ENCODE peak calls at places on chromosomes 12 and 14, in seven cellular contexts. One of them, this sample, is unnamed.

GRCh38 chr12:84697141-84697540 is 215.5 kb downstream of the SLC6A15 start:
- DNase-seq in fibroblast of lung: no peak
- DNase-seq in activated T-cell treated with anti-CD3 and anti-CD28 coated beads for 48 hours: no peak
- DNase-seq in brain microvascular endothelial cell: peak; percentile 4
- DNase-seq in NCI-H774: no peak
- DNase-seq in HEK293T: no peak
- DNase-seq in H1: no peak
- DNase-seq in this sample: no peak

GRCh38 chr14:76514599-76514998 is 138.7 kb downstream of the ESRRB start:
- DNase-seq in brain microvascular endothelial cell: no peak
- DNase-seq in activated T-cell treated with anti-CD3 and anti-CD28 coated beads for 48 hours: no peak
- DNase-seq in HEK293T: peak; percentile 67
- DNase-seq in NCI-H774: no peak
- DNase-seq in fibroblast of lung: peak; percentile 4
- DNase-seq in H1: no peak
- DNase-seq in this sample: peak; percentile 10

GRCh38 chr14:88468396-88468795 is 82.9 kb downstream of the SPATA7 start:
- DNase-seq in activated T-cell treated with anti-CD3 and anti-CD28 coated beads for 48 hours: no peak
- DNase-seq in NCI-H774: no peak
- DNase-seq in HEK293T: no peak
- DNase-seq in brain microvascular endothelial cell: peak; percentile 38
- DNase-seq in fibroblast of lung: peak; percentile 64
- DNase-seq in H1: no peak
- DNase-seq in this sample: no peak

GRCh38 chr12:80860206-80860605 is 77.5 kb downstream of the LIN7A start:
- DNase-seq in HEK293T: no peak
- DNase-seq in H1: no peak
- DNase-seq in brain microvascular endothelial cell: no peak
- DNase-seq in activated T-cell treated with anti-CD3 and anti-CD28 coated beads for 48 hours: no peak
- DNase-seq in NCI-H774: no peak
- DNase-seq in fibroblast of lung: peak; percentile 28
- DNase-seq in this sample: no peak

GRCh38 chr12:26869908-26870459 is 37.0 kb upstream of the ITPR2 start:
- DNase-seq in brain microvascular endothelial cell: no peak
- DNase-seq in NCI-H774: no peak
- DNase-seq in activated T-cell treated with anti-CD3 and anti-CD28 coated beads for 48 hours: no peak
- DNase-seq in H1: no peak
- DNase-seq in HEK293T: no peak
- DNase-seq in fibroblast of lung: no peak
- DNase-seq in this sample: no peak

GRCh38 chr12:80491176-80491575 is 47.1 kb downstream of the PTPRQ start:
- DNase-seq in fibroblast of lung: no peak
- DNase-seq in NCI-H774: no peak
- DNase-seq in HEK293T: no peak
- DNase-seq in H1: no peak
- DNase-seq in activated T-cell treated with anti-CD3 and anti-CD28 coated beads for 48 hours: no peak
- DNase-seq in brain microvascular endothelial cell: no peak
- DNase-seq in this sample: no peak

GRCh38 chr14:67719866-67720265 is 18.2 kb downstream of the RDH12 start:
- DNase-seq in fibroblast of lung: no peak
- DNase-seq in HEK293T: no peak
- DNase-seq in activated T-cell treated with anti-CD3 and anti-CD28 coated beads for 48 hours: no peak
- DNase-seq in NCI-H774: no peak
- DNase-seq in H1: no peak
- DNase-seq in brain microvascular endothelial cell: no peak
- DNase-seq in this sample: no peak

GRCh38 chr12:26513357-26514043 is 318.1 kb downstream of the SSPN start:
- DNase-seq in activated T-cell treated with anti-CD3 and anti-CD28 coated beads for 48 hours: no peak
- DNase-seq in fibroblast of lung: no peak
- DNase-seq in NCI-H774: no peak
- DNase-seq in H1: no peak
- DNase-seq in brain microvascular endothelial cell: no peak
- DNase-seq in HEK293T: no peak
- DNase-seq in this sample: no peak

GRCh38 chr12:104546575-104546974 is 89.8 kb downstream of the CHST11 start:
- DNase-seq in NCI-H774: no peak
- DNase-seq in H1: no peak
- DNase-seq in activated T-cell treated with anti-CD3 and anti-CD28 coated beads for 48 hours: no peak
- DNase-seq in fibroblast of lung: no peak
- DNase-seq in HEK293T: no peak
- DNase-seq in brain microvascular endothelial cell: no peak
- DNase-seq in this sample: no peak

GRCh38 chr12:63857771-63858670 is 13.5 kb downstream of the SRGAP1 start:
- DNase-seq in activated T-cell treated with anti-CD3 and anti-CD28 coated beads for 48 hours: no peak
- DNase-seq in H1: no peak
- DNase-seq in fibroblast of lung: peak; percentile 50
- DNase-seq in HEK293T: no peak
- DNase-seq in NCI-H774: no peak
- DNase-seq in brain microvascular endothelial cell: no peak
- DNase-seq in this sample: no peak

GRCh38 chr14:98954347-98955000 is 317.5 kb downstream of the BCL11B start:
- DNase-seq in H1: no peak
- DNase-seq in brain microvascular endothelial cell: no peak
- DNase-seq in activated T-cell treated with anti-CD3 and anti-CD28 coated beads for 48 hours: no peak
- DNase-seq in HEK293T: no peak
- DNase-seq in NCI-H774: no peak
- DNase-seq in fibroblast of lung: no peak
- DNase-seq in this sample: no peak

GRCh38 chr12:82456633-82457032 is 98.3 kb downstream of the METTL25 start:
- DNase-seq in H1: no peak
- DNase-seq in HEK293T: no peak
- DNase-seq in NCI-H774: no peak
- DNase-seq in fibroblast of lung: no peak
- DNase-seq in activated T-cell treated with anti-CD3 and anti-CD28 coated beads for 48 hours: no peak
- DNase-seq in brain microvascular endothelial cell: no peak
- DNase-seq in this sample: no peak

GRCh38 chr12:131089526-131090253 is 136.0 kb downstream of the ADGRD1 start:
- DNase-seq in activated T-cell treated with anti-CD3 and anti-CD28 coated beads for 48 hours: no peak
- DNase-seq in HEK293T: no peak
- DNase-seq in fibroblast of lung: no peak
- DNase-seq in brain microvascular endothelial cell: no peak
- DNase-seq in H1: no peak
- DNase-seq in NCI-H774: no peak
- DNase-seq in this sample: no peak

GRCh38 chr12:112900298-112901145 is 6.2 kb upstream of the OAS1 start:
- DNase-seq in NCI-H774: peak; percentile 73
- DNase-seq in brain microvascular endothelial cell: peak; percentile 49
- DNase-seq in fibroblast of lung: peak; percentile 36
- DNase-seq in HEK293T: peak; percentile 59
- DNase-seq in activated T-cell treated with anti-CD3 and anti-CD28 coated beads for 48 hours: no peak
- DNase-seq in H1: peak; percentile 17
- DNase-seq in this sample: peak; percentile 99

GRCh38 chr14:101114726-101115481 is 211.4 kb upstream of the RTL1 start:
- DNase-seq in fibroblast of lung: no peak
- DNase-seq in NCI-H774: no peak
- DNase-seq in HEK293T: no peak
- DNase-seq in H1: no peak
- DNase-seq in activated T-cell treated with anti-CD3 and anti-CD28 coated beads for 48 hours: no peak
- DNase-seq in brain microvascular endothelial cell: no peak
- DNase-seq in this sample: no peak

GRCh38 chr12:75589801-75590200 is 78.4 kb upstream of the KRR1 start:
- DNase-seq in activated T-cell treated with anti-CD3 and anti-CD28 coated beads for 48 hours: no peak
- DNase-seq in fibroblast of lung: no peak
- DNase-seq in HEK293T: no peak
- DNase-seq in H1: no peak
- DNase-seq in NCI-H774: no peak
- DNase-seq in brain microvascular endothelial cell: no peak
- DNase-seq in this sample: no peak

GRCh38 chr12:26118356-26118755 is 6.5 kb downstream of the BHLHE41 start:
- DNase-seq in NCI-H774: no peak
- DNase-seq in brain microvascular endothelial cell: no peak
- DNase-seq in fibroblast of lung: no peak
- DNase-seq in activated T-cell treated with anti-CD3 and anti-CD28 coated beads for 48 hours: no peak
- DNase-seq in H1: no peak
- DNase-seq in HEK293T: no peak
- DNase-seq in this sample: no peak

GRCh38 chr12:80936642-80937390 is 918 bp downstream of the LIN7A start:
- DNase-seq in fibroblast of lung: peak; percentile 66
- DNase-seq in H1: peak; percentile 29
- DNase-seq in HEK293T: peak; percentile 50
- DNase-seq in brain microvascular endothelial cell: peak; percentile 23
- DNase-seq in activated T-cell treated with anti-CD3 and anti-CD28 coated beads for 48 hours: no peak
- DNase-seq in NCI-H774: peak; percentile 79
- DNase-seq in this sample: peak; percentile 74

GRCh38 chr14:100580316-100581227 is 6.6 kb downstream of the BEGAIN start:
- DNase-seq in NCI-H774: no peak
- DNase-seq in H1: no peak
- DNase-seq in HEK293T: no peak
- DNase-seq in fibroblast of lung: no peak
- DNase-seq in brain microvascular endothelial cell: no peak
- DNase-seq in activated T-cell treated with anti-CD3 and anti-CD28 coated beads for 48 hours: no peak
- DNase-seq in this sample: no peak

GRCh38 chr14:106556665-106557289 is 1030.4 kb downstream of the TMEM121 start:
- DNase-seq in fibroblast of lung: no peak
- DNase-seq in H1: no peak
- DNase-seq in activated T-cell treated with anti-CD3 and anti-CD28 coated beads for 48 hours: peak; percentile 70
- DNase-seq in HEK293T: peak; percentile 34
- DNase-seq in brain microvascular endothelial cell: no peak
- DNase-seq in NCI-H774: peak; percentile 43
- DNase-seq in this sample: no peak

GRCh38 chr14:24246765-24247212 is 4.4 kb upstream of the TINF2 start:
- DNase-seq in NCI-H774: no peak
- DNase-seq in H1: no peak
- DNase-seq in brain microvascular endothelial cell: no peak
- DNase-seq in activated T-cell treated with anti-CD3 and anti-CD28 coated beads for 48 hours: no peak
- DNase-seq in fibroblast of lung: no peak
- DNase-seq in HEK293T: no peak
- DNase-seq in this sample: no peak

GRCh38 chr14:44528180-44528579 is 21.1 kb upstream of the FSCB start:
- DNase-seq in brain microvascular endothelial cell: no peak
- DNase-seq in fibroblast of lung: no peak
- DNase-seq in H1: no peak
- DNase-seq in HEK293T: no peak
- DNase-seq in activated T-cell treated with anti-CD3 and anti-CD28 coated beads for 48 hours: no peak
- DNase-seq in NCI-H774: no peak
- DNase-seq in this sample: no peak

GRCh38 chr12:6208140-6208539 is 7.9 kb downstream of the CD9 start:
- DNase-seq in H1: no peak
- DNase-seq in activated T-cell treated with anti-CD3 and anti-CD28 coated beads for 48 hours: no peak
- DNase-seq in HEK293T: no peak
- DNase-seq in NCI-H774: no peak
- DNase-seq in fibroblast of lung: no peak
- DNase-seq in brain microvascular endothelial cell: no peak
- DNase-seq in this sample: no peak

GRCh38 chr12:116317986-116318737 is 40.7 kb upstream of the MED13L start:
- DNase-seq in H1: no peak
- DNase-seq in NCI-H774: no peak
- DNase-seq in activated T-cell treated with anti-CD3 and anti-CD28 coated beads for 48 hours: no peak
- DNase-seq in fibroblast of lung: no peak
- DNase-seq in brain microvascular endothelial cell: no peak
- DNase-seq in HEK293T: no peak
- DNase-seq in this sample: peak; percentile 65

GRCh38 chr12:129607293-129607692 is 296.5 kb downstream of the TMEM132D start:
- DNase-seq in activated T-cell treated with anti-CD3 and anti-CD28 coated beads for 48 hours: no peak
- DNase-seq in HEK293T: no peak
- DNase-seq in H1: peak; percentile 15
- DNase-seq in brain microvascular endothelial cell: peak; percentile 92
- DNase-seq in fibroblast of lung: no peak
- DNase-seq in NCI-H774: no peak
- DNase-seq in this sample: no peak

GRCh38 chr12:52929538-52929937 is 19.4 kb upstream of the KRT18 start:
- DNase-seq in H1: no peak
- DNase-seq in NCI-H774: no peak
- DNase-seq in HEK293T: no peak
- DNase-seq in activated T-cell treated with anti-CD3 and anti-CD28 coated beads for 48 hours: no peak
- DNase-seq in brain microvascular endothelial cell: no peak
- DNase-seq in fibroblast of lung: no peak
- DNase-seq in this sample: no peak

GRCh38 chr14:103207404-103208072 is 84.3 kb downstream of the TNFAIP2 start:
- DNase-seq in NCI-H774: no peak
- DNase-seq in fibroblast of lung: no peak
- DNase-seq in activated T-cell treated with anti-CD3 and anti-CD28 coated beads for 48 hours: no peak
- DNase-seq in H1: no peak
- DNase-seq in brain microvascular endothelial cell: no peak
- DNase-seq in HEK293T: no peak
- DNase-seq in this sample: no peak

GRCh38 chr12:31207799-31208465 is 118.0 kb downstream of the SINHCAF start:
- DNase-seq in NCI-H774: no peak
- DNase-seq in HEK293T: no peak
- DNase-seq in H1: no peak
- DNase-seq in brain microvascular endothelial cell: no peak
- DNase-seq in fibroblast of lung: no peak
- DNase-seq in activated T-cell treated with anti-CD3 and anti-CD28 coated beads for 48 hours: no peak
- DNase-seq in this sample: no peak

GRCh38 chr14:91059576-91060471 is 617 bp downstream of the RPS6KA5 start:
- DNase-seq in activated T-cell treated with anti-CD3 and anti-CD28 coated beads for 48 hours: peak; percentile 54
- DNase-seq in brain microvascular endothelial cell: peak; percentile 1
- DNase-seq in fibroblast of lung: no peak
- DNase-seq in HEK293T: peak; percentile 55
- DNase-seq in H1: peak; percentile 5
- DNase-seq in NCI-H774: peak; percentile 61
- DNase-seq in this sample: peak; percentile 86

GRCh38 chr12:13044002-13044858 is at the start of gene FAM234B:
- DNase-seq in NCI-H774: peak; percentile 32
- DNase-seq in H1: no peak
- DNase-seq in fibroblast of lung: peak; percentile 52
- DNase-seq in activated T-cell treated with anti-CD3 and anti-CD28 coated beads for 48 hours: peak; percentile 73
- DNase-seq in HEK293T: peak; percentile 90
- DNase-seq in brain microvascular endothelial cell: peak; percentile 40
- DNase-seq in this sample: peak; percentile 75

GRCh38 chr14:103086771-103087342 is 2.8 kb downstream of the LBHD2 start:
- DNase-seq in H1: no peak
- DNase-seq in brain microvascular endothelial cell: no peak
- DNase-seq in NCI-H774: no peak
- DNase-seq in fibroblast of lung: no peak
- DNase-seq in HEK293T: no peak
- DNase-seq in activated T-cell treated with anti-CD3 and anti-CD28 coated beads for 48 hours: no peak
- DNase-seq in this sample: no peak

GRCh38 chr14:26319139-26319864 is 278.5 kb downstream of the NOVA1 start:
- DNase-seq in HEK293T: no peak
- DNase-seq in NCI-H774: peak; percentile 36
- DNase-seq in H1: no peak
- DNase-seq in fibroblast of lung: no peak
- DNase-seq in activated T-cell treated with anti-CD3 and anti-CD28 coated beads for 48 hours: no peak
- DNase-seq in brain microvascular endothelial cell: no peak
- DNase-seq in this sample: no peak

GRCh38 chr12:5889381-5890047 is 55.5 kb downstream of the ANO2 start:
- DNase-seq in fibroblast of lung: no peak
- DNase-seq in activated T-cell treated with anti-CD3 and anti-CD28 coated beads for 48 hours: peak; percentile 19
- DNase-seq in NCI-H774: no peak
- DNase-seq in H1: no peak
- DNase-seq in brain microvascular endothelial cell: no peak
- DNase-seq in HEK293T: peak; percentile 27
- DNase-seq in this sample: no peak

GRCh38 chr14:90060312-90060964 is 1.4 kb upstream of the KCNK13 start:
- DNase-seq in fibroblast of lung: peak; percentile 42
- DNase-seq in NCI-H774: peak; percentile 77
- DNase-seq in HEK293T: peak; percentile 86
- DNase-seq in brain microvascular endothelial cell: peak; percentile 13
- DNase-seq in activated T-cell treated with anti-CD3 and anti-CD28 coated beads for 48 hours: peak; percentile 63
- DNase-seq in H1: peak; percentile 44
- DNase-seq in this sample: peak; percentile 48

GRCh38 chr12:43113153-43113552 is 438.9 kb downstream of the ADAMTS20 start:
- DNase-seq in H1: no peak
- DNase-seq in activated T-cell treated with anti-CD3 and anti-CD28 coated beads for 48 hours: no peak
- DNase-seq in NCI-H774: no peak
- DNase-seq in fibroblast of lung: peak; percentile 17
- DNase-seq in HEK293T: peak; percentile 22
- DNase-seq in brain microvascular endothelial cell: no peak
- DNase-seq in this sample: no peak

GRCh38 chr12:53320352-53321195 is 836 bp downstream of the AAAS start:
- DNase-seq in NCI-H774: no peak
- DNase-seq in activated T-cell treated with anti-CD3 and anti-CD28 coated beads for 48 hours: no peak
- DNase-seq in brain microvascular endothelial cell: no peak
- DNase-seq in HEK293T: no peak
- DNase-seq in H1: no peak
- DNase-seq in fibroblast of lung: no peak
- DNase-seq in this sample: no peak

GRCh38 chr12:8087666-8088065 is 5.6 kb downstream of the NECAP1 start:
- DNase-seq in HEK293T: no peak
- DNase-seq in H1: no peak
- DNase-seq in activated T-cell treated with anti-CD3 and anti-CD28 coated beads for 48 hours: no peak
- DNase-seq in fibroblast of lung: no peak
- DNase-seq in NCI-H774: no peak
- DNase-seq in brain microvascular endothelial cell: no peak
- DNase-seq in this sample: no peak

GRCh38 chr12:87086118-87086891 is 830.1 kb upstream of the MGAT4C start:
- DNase-seq in HEK293T: no peak
- DNase-seq in NCI-H774: peak; percentile 18
- DNase-seq in fibroblast of lung: peak; percentile 31
- DNase-seq in brain microvascular endothelial cell: peak; percentile 16
- DNase-seq in activated T-cell treated with anti-CD3 and anti-CD28 coated beads for 48 hours: no peak
- DNase-seq in H1: no peak
- DNase-seq in this sample: peak; percentile 17

This sample was measured in NCI-H1092 treated with DMSO at 0.1 percent for 48 hours.